ENCODE peak calls at places on chromosomes 4 and X, in five cellular contexts. X, J, U, L and M are unnamed samples.

GRCh38 chr4:168893807-168894206 is 116.2 kb downstream of the CBR4 start:
- DNase-seq in X (no peak), J (no peak), U (no peak), L (no peak), M (no peak)

GRCh38 chr4:90769251-90769650 is 642.1 kb downstream of the CCSER1 start:
- DNase-seq in X (no peak), J (no peak), U (no peak), L (no peak), M (no peak)

GRCh38 chr4:151806511-151806927 is 45.7 kb upstream of the GATB start:
- DNase-seq in X (no peak), J (no peak), U (peak), L (no peak), M (no peak)

GRCh38 chrX:9420513-9420912 is 44.3 kb upstream of the TBL1X start:
- DNase-seq in X (no peak), J (no peak), U (no peak), L (no peak), M (no peak)

GRCh38 chr4:3082915-3083515 is 8.5 kb downstream of the HTT start:
- DNase-seq in X (no peak), J (no peak), U (no peak), L (no peak), M (no peak)

GRCh38 chr4:185839204-185839712 is 27.3 kb upstream of the SORBS2 start:
- DNase-seq in X (peak), J (peak), U (peak), L (peak), M (no peak)

GRCh38 chrX:7286461-7286860 is 138.5 kb upstream of the PUDP start:
- DNase-seq in X (no peak), J (peak), U (no peak), L (no peak), M (no peak)

GRCh38 chr4:113540859-113541258 is 220.7 kb downstream of the CAMK2D start:
- DNase-seq in X (peak), J (no peak), U (peak), L (no peak), M (no peak)

GRCh38 chr4:28391877-28392276 is 1531.2 kb downstream of the STIM2 start:
- DNase-seq in X (no peak), J (peak), U (no peak), L (no peak), M (no peak)

GRCh38 chrX:56231706-56232105 is 450 bp upstream of the KLF8 start:
- DNase-seq in X (peak), J (no peak), U (peak), L (no peak), M (no peak)

GRCh38 chr4:182306792-182307507 is 63.7 kb downstream of the TENM3 start:
- DNase-seq in X (no peak), J (peak), U (no peak), L (no peak), M (no peak)

GRCh38 chr4:21710212-21710843 is 238.2 kb downstream of the KCNIP4 start:
- DNase-seq in X (no peak), J (no peak), U (no peak), L (no peak), M (no peak)

GRCh38 chr4:1041147-1041935 is 29.9 kb downstream of the FGFRL1 start:
- DNase-seq in X (no peak), J (peak), U (no peak), L (no peak), M (peak)

GRCh38 chr4:20313237-20314030 is 61.7 kb downstream of the SLIT2 start:
- DNase-seq in X (peak), J (no peak), U (peak), L (no peak), M (no peak)

GRCh38 chr4:185213829-185214228 is 4.4 kb downstream of the SNX25 start:
- DNase-seq in X (no peak), J (no peak), U (no peak), L (no peak), M (no peak)

GRCh38 chrX:38095971-38096529 is 89.7 kb downstream of the SYTL5 start:
- DNase-seq in X (no peak), J (peak), U (no peak), L (no peak), M (no peak)

GRCh38 chr4:153438916-153439756 is 27.0 kb upstream of the TMEM131L start:
- DNase-seq in X (no peak), J (no peak), U (no peak), L (no peak), M (no peak)

GRCh38 chr4:150570123-150570522 is 11.8 kb upstream of the MAB21L2 start:
- DNase-seq in X (no peak), J (no peak), U (no peak), L (no peak), M (no peak)

GRCh38 chr4:74374128-74374527 is 9.2 kb downstream of the EREG start:
- DNase-seq in X (no peak), J (no peak), U (no peak), L (no peak), M (no peak)

GRCh38 chr4:30153427-30153826 is 566.7 kb upstream of the PCDH7 start:
- DNase-seq in X (no peak), J (no peak), U (no peak), L (no peak), M (peak)

GRCh38 chr4:186840222-186840701 is 116.6 kb upstream of the FAT1 start:
- DNase-seq in X (no peak), J (no peak), U (no peak), L (peak), M (no peak)

GRCh38 chr4:93243262-93243661 is 585.3 kb upstream of the ATOH1 start:
- DNase-seq in X (no peak), J (no peak), U (no peak), L (no peak), M (no peak)

GRCh38 chr4:181877329-181877848 is 365.8 kb upstream of the TENM3 start:
- DNase-seq in X (no peak), J (peak), U (no peak), L (no peak), M (no peak)

GRCh38 chrX:78357342-78358055 is 30.1 kb upstream of the CYSLTR1 start:
- DNase-seq in X (no peak), J (peak), U (no peak), L (no peak), M (peak)

GRCh38 chrX:31223817-31224216 is 152.0 kb upstream of the FTHL17 start:
- DNase-seq in X (no peak), J (peak), U (no peak), L (no peak), M (no peak)

GRCh38 chr4:120865985-120866384 is 56.5 kb downstream of the PRDM5 start:
- DNase-seq in X (no peak), J (peak), U (no peak), L (no peak), M (no peak)

GRCh38 chr4:968621-969394 is 4.6 kb downstream of the DGKQ start:
- DNase-seq in X (no peak), J (no peak), U (no peak), L (no peak), M (no peak)

GRCh38 chrX:19909761-19910160 is 22.4 kb upstream of the SH3KBP1 start:
- DNase-seq in X (no peak), J (no peak), U (no peak), L (no peak), M (no peak)

GRCh38 chr4:108685036-108685686 is 34.8 kb downstream of the OSTC start:
- DNase-seq in X (no peak), J (peak), U (no peak), L (no peak), M (no peak)

GRCh38 chrX:97074400-97074799 is 190.7 kb downstream of the RPA4 start:
- DNase-seq in X (no peak), J (peak), U (no peak), L (no peak), M (no peak)

GRCh38 chr4:150656882-150657281 is 74.9 kb downstream of the MAB21L2 start:
- DNase-seq in X (no peak), J (no peak), U (no peak), L (no peak), M (no peak)

GRCh38 chr4:164937576-164938270 is 39.7 kb downstream of the TRIM61 start:
- DNase-seq in X (peak), J (peak), U (peak), L (no peak), M (no peak)

GRCh38 chr4:52057196-52057595 is 6.1 kb downstream of the SPATA18 start:
- DNase-seq in X (no peak), J (peak), U (no peak), L (no peak), M (no peak)

GRCh38 chr4:186644737-186645261 is 78.9 kb downstream of the FAT1 start:
- DNase-seq in X (no peak), J (peak), U (peak), L (no peak), M (no peak)

GRCh38 chr4:86971355-86971683 is 36.5 kb downstream of the AFF1 start:
- DNase-seq in X (no peak), J (no peak), U (no peak), L (no peak), M (no peak)

DNA sequence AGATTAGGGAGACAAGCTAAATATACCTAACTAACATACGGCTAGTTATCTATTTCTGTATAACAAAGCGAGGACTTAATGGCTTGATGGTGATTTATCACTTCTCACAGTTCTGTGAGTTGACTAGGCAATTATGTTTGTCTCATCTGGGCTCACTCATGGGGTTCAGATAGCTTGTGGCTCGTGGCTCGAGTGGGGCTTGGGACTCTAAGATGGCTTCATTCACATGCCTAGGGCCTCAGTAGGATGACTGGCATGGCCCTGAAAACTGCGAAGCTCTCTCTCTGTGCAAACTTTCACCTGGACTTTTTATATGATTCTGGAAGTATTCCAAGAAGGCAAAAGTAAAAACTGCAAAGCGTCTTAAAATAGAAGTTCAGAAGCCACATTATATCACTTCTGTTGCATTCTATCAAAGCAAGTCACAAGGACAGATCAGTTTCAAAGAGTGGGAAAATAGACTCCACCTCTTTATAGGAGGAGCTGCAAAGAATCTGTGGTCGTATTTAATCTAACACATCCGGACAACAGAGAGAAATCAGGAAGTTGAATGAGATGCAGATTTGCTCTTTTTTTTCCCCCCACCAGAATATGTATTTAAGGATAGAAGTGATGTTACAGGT is 491.2 kb downstream of the INPP4B start:
- DNase-seq in X (no peak), J (no peak), U (peak), L (no peak), M (no peak)
- TF ChIP-seq CTCF in X (no peak), J (no peak), U (no peak), L (no peak), M (no peak)

GRCh38 chr4:37243722-37244582 is 591 bp upstream of the NWD2 start:
- DNase-seq in X (peak), J (no peak), U (peak), L (no peak), M (no peak)

GRCh38 chr4:37241646-37242045 is 2.9 kb upstream of the NWD2 start:
- DNase-seq in X (no peak), J (no peak), U (no peak), L (no peak), M (no peak)

GRCh38 chr4:37245391-37245954 is 930 bp downstream of the NWD2 start:
- DNase-seq in X (no peak), J (no peak), U (no peak), L (no peak), M (no peak)

GRCh38 chr4:37244583-37245390 is at the start of gene NWD2:
- DNase-seq in X (peak), J (peak), U (peak), L (no peak), M (peak)

DNA sequence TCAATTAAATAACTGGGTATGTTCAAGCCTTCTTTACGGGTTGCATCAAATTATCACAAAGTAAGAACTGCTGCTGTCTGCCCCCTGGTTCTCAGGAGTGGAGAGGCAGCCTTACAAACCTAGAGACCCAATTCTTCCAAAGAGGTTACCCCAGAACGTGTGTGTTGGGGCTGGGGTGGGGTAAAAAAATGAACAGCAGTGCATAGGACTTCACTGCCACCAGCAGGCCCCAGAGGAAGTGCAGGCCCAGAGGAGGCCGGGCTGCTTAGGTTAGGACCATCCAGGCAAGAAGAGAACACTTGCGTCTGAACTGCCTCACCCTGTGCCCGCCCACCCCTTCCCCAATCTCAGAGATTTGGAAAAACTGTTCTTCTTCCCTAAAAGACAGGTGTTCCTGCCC is 1.5 kb upstream of the NWD2 start:
- DNase-seq in X (peak), J (no peak), U (no peak), L (no peak), M (no peak)
- TF ChIP-seq CTCF in X (no peak), J (no peak), U (no peak), L (no peak), M (no peak)

DNA sequence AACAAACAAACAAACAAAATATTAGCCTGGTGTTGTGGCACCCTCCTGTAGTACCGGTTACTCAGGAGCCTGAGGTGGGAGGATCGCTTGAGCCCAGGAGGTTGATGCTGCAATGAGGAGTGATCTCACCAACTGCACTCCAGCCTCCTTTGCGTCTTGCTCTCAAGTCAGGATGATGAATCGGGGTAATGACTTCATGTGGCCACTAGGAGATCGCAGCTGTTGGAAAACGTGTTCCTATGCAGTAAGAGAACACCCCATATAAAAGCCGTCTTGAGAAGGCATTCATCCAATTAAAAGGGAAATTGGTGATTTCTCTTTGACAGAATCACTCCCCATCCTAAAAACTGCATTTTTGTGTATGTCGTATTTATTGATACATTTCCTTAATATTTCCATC is 6.9 kb downstream of the CCNB3 start:
- DNase-seq in X (peak), J (peak), U (no peak), L (no peak), M (no peak)
- TF ChIP-seq CTCF in X (no peak), J (peak), U (peak), L (no peak), M (peak)

DNA sequence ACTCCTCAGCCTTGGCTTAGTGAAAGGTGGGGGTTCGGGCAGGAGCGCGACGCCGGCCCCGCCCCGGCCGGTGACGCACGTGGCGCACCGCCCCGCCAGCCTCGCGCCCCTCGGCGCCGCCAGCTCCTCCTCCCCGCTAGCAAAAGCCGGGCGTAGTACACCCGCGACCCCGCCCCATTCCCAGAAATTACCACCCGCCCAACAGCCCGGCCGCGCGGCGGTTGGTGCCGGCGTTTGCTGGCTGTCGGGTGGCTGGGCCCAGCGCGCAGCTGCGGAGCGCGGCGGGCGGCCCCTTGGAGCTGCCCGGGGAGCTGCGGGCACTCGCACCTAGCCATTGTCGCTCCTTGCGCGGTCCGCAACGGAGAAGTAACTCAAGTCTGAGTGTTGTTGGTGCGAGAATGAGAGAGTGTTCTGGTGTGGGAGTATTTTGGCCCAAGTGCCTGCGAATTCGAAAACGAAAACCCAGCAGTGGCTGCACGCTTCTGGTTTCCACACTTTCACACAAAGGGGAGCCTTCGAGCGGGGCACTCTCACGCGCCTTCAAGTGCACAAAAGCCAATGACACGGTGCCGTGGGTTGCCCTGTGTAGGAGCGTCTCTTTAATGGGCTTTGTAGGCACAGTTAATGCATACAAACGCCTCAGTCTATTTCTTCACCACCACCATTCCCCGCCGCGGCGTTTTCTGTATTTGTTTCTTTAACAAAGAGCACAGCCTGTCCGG is 1.0 kb upstream of the ELF2 start:
- DNase-seq in X (peak), J (peak), U (peak), L (peak), M (peak)
- TF ChIP-seq CTCF in X (no peak), J (no peak), U (no peak), L (no peak), M (no peak)

GRCh38 chr4:146510942-146511341 is 10.8 kb downstream of the SLC10A7 start:
- DNase-seq in X (no peak), J (no peak), U (no peak), L (no peak), M (no peak)
- TF ChIP-seq CTCF in X (no peak), J (peak), U (peak), L (no peak), M (no peak)

GRCh38 chr4:137448402-137448801 is 83.9 kb downstream of the PCDH18 start:
- DNase-seq in X (no peak), J (no peak), U (no peak), L (no peak), M (no peak)
- TF ChIP-seq CTCF in X (no peak), J (no peak), U (no peak), L (no peak), M (no peak)